ENCODE peak calls at places on chromosomes 7 and 10, in four cellular contexts. S, D, E and Q are unnamed samples.

GRCh38 chr10:104589871-104590270 is 51.2 kb upstream of the SORCS3 start:
- DNase-seq in E (no peak), D (no peak), S (no peak), Q (no peak)

GRCh38 chr10:71081912-71082311 is 130.5 kb upstream of the UNC5B start:
- DNase-seq in E (no peak), S (no peak), D (no peak), Q (no peak)

GRCh38 chr7:119197872-119198527 is 973.5 kb downstream of the ANKRD7 start:
- DNase-seq in S (peak), D (peak), E (peak), Q (no peak)

GRCh38 chr10:62769574-62770242 is 34.8 kb upstream of the ADO start:
- DNase-seq in S (no peak), D (no peak), E (no peak), Q (no peak)

GRCh38 chr7:157738064-157738460 is 401.3 kb downstream of the DNAJB6 start:
- DNase-seq in E (no peak), D (no peak), S (no peak), Q (no peak)

GRCh38 chr10:14326581-14326980 is 4.1 kb downstream of the FRMD4A start:
- DNase-seq in S (no peak), D (no peak), E (no peak), Q (no peak)

GRCh38 chr10:95564291-95564690 is 3.1 kb upstream of the SORBS1 start:
- DNase-seq in D (no peak), E (no peak), S (no peak), Q (no peak)

GRCh38 chr10:116974442-116975005 is 30.5 kb downstream of the SHTN1 start:
- DNase-seq in D (no peak), E (no peak), S (no peak), Q (no peak)

GRCh38 chr7:116280803-116281202 is 70.5 kb downstream of the TES start:
- DNase-seq in E (no peak), S (no peak), D (no peak), Q (no peak)

GRCh38 chr10:14403359-14403758 is 72.6 kb upstream of the FRMD4A start:
- DNase-seq in D (no peak), S (no peak), E (no peak), Q (no peak)

GRCh38 chr10:60032723-60033122 is 126.4 kb upstream of the CCDC6 start:
- DNase-seq in E (peak), S (no peak), D (peak), Q (no peak)

GRCh38 chr7:155789001-155789725 is 23.1 kb downstream of the SHH start:
- DNase-seq in E (no peak), S (no peak), D (no peak), Q (no peak)

GRCh38 chr7:92639213-92639896 is 49.2 kb upstream of the FAM133B start:
- DNase-seq in D (no peak), S (no peak), E (peak), Q (no peak)

GRCh38 chr7:108660465-108660864 is 90.8 kb downstream of the DNAJB9 start:
- DNase-seq in D (no peak), S (no peak), E (peak), Q (no peak)

GRCh38 chr10:100562008-100562672 is 26.4 kb downstream of the HIF1AN start:
- DNase-seq in D (peak), E (no peak), S (peak), Q (peak)

GRCh38 chr7:69982197-69982596 is 383.9 kb downstream of the AUTS2 start:
- DNase-seq in E (no peak), D (no peak), S (no peak), Q (no peak)

GRCh38 chr7:158317238-158318205 is 270.1 kb downstream of the PTPRN2 start:
- DNase-seq in D (peak), S (peak), E (no peak), Q (peak)

GRCh38 chr7:151058766-151059361 is 525 bp upstream of the SLC4A2 start:
- DNase-seq in D (no peak), E (peak), S (peak), Q (peak)